ENCODE peak calls at places on chromosomes 6 and 20, in five cellular contexts. A, P, Q, W and B are unnamed samples.

GRCh38 chr6:73231986-73232391 is 6.7 kb upstream of the KHDC1L start:
- DNase-seq in W (no peak), P (no peak), A (no peak), Q (no peak), B (no peak)

GRCh38 chr6:36839819-36840379 is 655 bp upstream of the CPNE5 start:
- DNase-seq in A (peak; percentile 16), W (peak; percentile 15), Q (peak; percentile 32), P (peak; percentile 75), B (no peak)

GRCh38 chr6:126419901-126420300 is 80.0 kb downstream of the CENPW start:
- DNase-seq in W (no peak), P (no peak), Q (no peak), A (no peak), B (no peak)

GRCh38 chr20:32583581-32584045 is 1.5 kb downstream of the NOL4L start:
- DNase-seq in Q (no peak), W (no peak), A (no peak), P (no peak), B (no peak)

GRCh38 chr20:44736170-44737021 is 9.3 kb upstream of the KCNK15 start:
- DNase-seq in Q (peak; percentile 92), W (peak; percentile 86), P (peak; percentile 71), A (no peak), B (no peak)

GRCh38 chr6:116827561-116828240 is 1.2 kb downstream of the GPRC6A start:
- DNase-seq in W (no peak), A (no peak), P (no peak), Q (no peak), B (no peak)

GRCh38 chr6:4179960-4180652 is 44.7 kb upstream of the ECI2 start:
- DNase-seq in Q (no peak), W (no peak), P (no peak), A (no peak), B (no peak)

GRCh38 chr6:31769684-31770371 is 7.3 kb downstream of the VWA7 start:
- DNase-seq in P (peak; percentile 57), A (peak; percentile 62), Q (peak; percentile 88), W (peak; percentile 81), B (no peak)

GRCh38 chr6:117072134-117072533 is 193.2 kb upstream of the VGLL2 start:
- DNase-seq in W (no peak), P (peak; percentile 32), A (no peak), Q (no peak), B (no peak)

GRCh38 chr6:159125977-159126376 is 43.2 kb upstream of the FNDC1 start:
- DNase-seq in Q (no peak), A (no peak), P (peak; percentile 57), W (no peak), B (no peak)

GRCh38 chr6:32216292-32216691 is 7.6 kb downstream of the NOTCH4 start:
- DNase-seq in W (no peak), A (no peak), P (no peak), Q (no peak), B (no peak)

GRCh38 chr6:44143731-44144130 is 14.9 kb upstream of the CAPN11 start:
- DNase-seq in Q (no peak), P (no peak), W (no peak), A (no peak), B (no peak)

GRCh38 chr20:59723108-59723500 is 118.8 kb downstream of the PHACTR3 start:
- DNase-seq in W (no peak), Q (no peak), P (no peak), A (no peak), B (no peak)

GRCh38 chr6:74956559-74957428 is 249.1 kb downstream of the COL12A1 start:
- DNase-seq in A (no peak), Q (no peak), P (no peak), W (no peak), B (no peak)

GRCh38 chr6:5941188-5941587 is 65.5 kb downstream of the NRN1 start:
- DNase-seq in P (no peak), W (no peak), Q (no peak), A (no peak), B (no peak)

GRCh38 chr6:42460892-42461291 is 9.2 kb upstream of the TRERF1 start:
- DNase-seq in A (no peak), Q (no peak), P (no peak), W (no peak), B (no peak)

GRCh38 chr6:44001318-44001868 is 125.9 kb downstream of the MRPL14 start:
- DNase-seq in A (no peak), Q (peak; percentile 44), W (no peak), P (no peak), B (no peak)

GRCh38 chr6:42417641-42418112 is 34.0 kb downstream of the TRERF1 start:
- DNase-seq in Q (no peak), A (no peak), W (no peak), P (no peak), B (no peak)

GRCh38 chr6:10615675-10616074 is 78.7 kb downstream of the C6orf52 start:
- DNase-seq in P (no peak), A (no peak), W (no peak), Q (no peak), B (no peak)

GRCh38 chr20:3168079-3168828 is 5.1 kb downstream of the LZTS3 start:
- DNase-seq in Q (peak; percentile 90), A (no peak), W (no peak), P (no peak), B (no peak)

GRCh38 chr6:40075051-40075445 is 140.8 kb upstream of the MOCS1 start:
- DNase-seq in A (no peak), W (no peak), P (no peak), Q (no peak), B (no peak)

GRCh38 chr6:140923048-140923447 is 1209.7 kb upstream of the GJE1 start:
- DNase-seq in Q (no peak), A (no peak), W (no peak), P (no peak), B (no peak)

GRCh38 chr6:4459981-4460380 is 316.2 kb upstream of the CDYL start:
- DNase-seq in P (no peak), Q (no peak), A (no peak), W (no peak), B (no peak)

GRCh38 chr6:105784179-105784578 is 302.0 kb upstream of the PRDM1 start:
- DNase-seq in Q (no peak), W (no peak), A (no peak), P (no peak), B (no peak)

GRCh38 chr6:25056130-25056529 is 120.4 kb upstream of the RIPOR2 start:
- DNase-seq in A (no peak), P (no peak), W (no peak), Q (peak; percentile 33), B (no peak)

GRCh38 chr6:68724054-68724453 is 89.0 kb downstream of the ADGRB3 start:
- DNase-seq in P (no peak), A (no peak), Q (no peak), W (no peak), B (no peak)

GRCh38 chr20:58243653-58244410 is 15.4 kb upstream of the ANKRD60 start:
- DNase-seq in W (no peak), P (no peak), A (no peak), Q (no peak), B (no peak)

GRCh38 chr6:87832025-87832825 is 130.2 kb upstream of the AKIRIN2 start:
- DNase-seq in W (no peak), A (no peak), P (no peak), Q (peak; percentile 55), B (no peak)

GRCh38 chr20:2705931-2706645 is 13.5 kb downstream of the EBF4 start:
- DNase-seq in W (no peak), P (no peak), A (no peak), Q (no peak), B (no peak)

GRCh38 chr6:54283877-54284860 is 24.1 kb upstream of the TINAG start:
- DNase-seq in A (no peak), Q (peak; percentile 4), P (no peak), W (no peak), B (peak; percentile 11)

GRCh38 chr6:150072201-150072600 is 3.3 kb upstream of the ULBP3 start:
- DNase-seq in Q (peak; percentile 97), W (peak; percentile 87), A (no peak), P (peak; percentile 63), B (no peak)